ENCODE peak calls at places on chromosomes 4 and X, in ten cellular contexts. One of them, this sample, is unnamed.

GRCh38 chr4:138037716-138038115 is 204.4 kb downstream of the SLC7A11 start:
- DNase-seq in upper lobe of right lung: no peak
- DNase-seq in neural progenitor cell: no peak
- DNase-seq in BJ: peak; percentile 35
- DNase-seq in choroid plexus epithelial cell: peak; percentile 62
- DNase-seq in left lung: no peak
- DNase-seq in type B pancreatic cell: no peak
- DNase-seq in AG04450: peak; percentile 69
- DNase-seq in fibroblast of pulmonary artery: peak; percentile 45
- DNase-seq in glutamatergic neuron: no peak
- DNase-seq in this sample: no peak

GRCh38 chrX:32868524-32868895 is 342.8 kb downstream of the DMD start:
- DNase-seq in fibroblast of pulmonary artery: no peak
- DNase-seq in left lung: no peak
- DNase-seq in AG04450: no peak
- DNase-seq in neural progenitor cell: peak; percentile 6
- DNase-seq in glutamatergic neuron: no peak
- DNase-seq in type B pancreatic cell: no peak
- DNase-seq in choroid plexus epithelial cell: no peak
- DNase-seq in upper lobe of right lung: no peak
- DNase-seq in BJ: no peak
- DNase-seq in this sample: no peak

GRCh38 chr4:1834047-1834769 is 21.7 kb downstream of the LETM1 start:
- DNase-seq in type B pancreatic cell: no peak
- DNase-seq in left lung: no peak
- DNase-seq in BJ: no peak
- DNase-seq in glutamatergic neuron: no peak
- DNase-seq in AG04450: no peak
- DNase-seq in fibroblast of pulmonary artery: no peak
- DNase-seq in neural progenitor cell: no peak
- DNase-seq in upper lobe of right lung: no peak
- DNase-seq in choroid plexus epithelial cell: no peak
- DNase-seq in this sample: no peak

GRCh38 chrX:2430265-2430825 is 70.4 kb downstream of the DHRSX start:
- DNase-seq in upper lobe of right lung: peak; percentile 82
- DNase-seq in neural progenitor cell: no peak
- DNase-seq in choroid plexus epithelial cell: no peak
- DNase-seq in fibroblast of pulmonary artery: no peak
- DNase-seq in left lung: peak; percentile 58
- DNase-seq in type B pancreatic cell: no peak
- DNase-seq in AG04450: no peak
- DNase-seq in glutamatergic neuron: no peak
- DNase-seq in BJ: no peak
- DNase-seq in this sample: no peak

GRCh38 chr4:93228021-93228420 is 600.5 kb upstream of the ATOH1 start:
- DNase-seq in glutamatergic neuron: no peak
- DNase-seq in type B pancreatic cell: no peak
- DNase-seq in neural progenitor cell: no peak
- DNase-seq in BJ: no peak
- DNase-seq in upper lobe of right lung: no peak
- DNase-seq in AG04450: no peak
- DNase-seq in left lung: no peak
- DNase-seq in fibroblast of pulmonary artery: no peak
- DNase-seq in choroid plexus epithelial cell: no peak
- DNase-seq in this sample: no peak

GRCh38 chr4:42371306-42372063 is 25.8 kb upstream of the SHISA3 start:
- DNase-seq in neural progenitor cell: peak; percentile 29
- DNase-seq in type B pancreatic cell: no peak
- DNase-seq in BJ: no peak
- DNase-seq in left lung: no peak
- DNase-seq in AG04450: peak; percentile 24
- DNase-seq in upper lobe of right lung: no peak
- DNase-seq in fibroblast of pulmonary artery: peak; percentile 88
- DNase-seq in choroid plexus epithelial cell: peak; percentile 70
- DNase-seq in glutamatergic neuron: no peak
- DNase-seq in this sample: no peak

GRCh38 chr4:37664696-37665095 is 21.5 kb downstream of the RELL1 start:
- DNase-seq in type B pancreatic cell: no peak
- DNase-seq in glutamatergic neuron: no peak
- DNase-seq in fibroblast of pulmonary artery: no peak
- DNase-seq in choroid plexus epithelial cell: peak; percentile 32
- DNase-seq in left lung: no peak
- DNase-seq in BJ: no peak
- DNase-seq in AG04450: no peak
- DNase-seq in neural progenitor cell: no peak
- DNase-seq in upper lobe of right lung: no peak
- DNase-seq in this sample: no peak

GRCh38 chrX:102154218-102154860 is 1.4 kb downstream of the BEX5 start:
- DNase-seq in upper lobe of right lung: no peak
- DNase-seq in choroid plexus epithelial cell: no peak
- DNase-seq in BJ: no peak
- DNase-seq in glutamatergic neuron: peak; percentile 42
- DNase-seq in type B pancreatic cell: no peak
- DNase-seq in neural progenitor cell: peak; percentile 31
- DNase-seq in AG04450: no peak
- DNase-seq in fibroblast of pulmonary artery: no peak
- DNase-seq in left lung: no peak
- DNase-seq in this sample: peak; percentile 54

GRCh38 chr4:41693629-41694028 is 54.9 kb downstream of the PHOX2B start:
- DNase-seq in type B pancreatic cell: no peak
- DNase-seq in choroid plexus epithelial cell: peak; percentile 72
- DNase-seq in neural progenitor cell: peak; percentile 41
- DNase-seq in glutamatergic neuron: no peak
- DNase-seq in AG04450: peak; percentile 3
- DNase-seq in left lung: no peak
- DNase-seq in BJ: no peak
- DNase-seq in upper lobe of right lung: no peak
- DNase-seq in fibroblast of pulmonary artery: peak; percentile 53
- DNase-seq in this sample: no peak

GRCh38 chr4:6282247-6282646 is 12.6 kb downstream of the WFS1 start:
- DNase-seq in AG04450: no peak
- DNase-seq in fibroblast of pulmonary artery: peak; percentile 52
- DNase-seq in neural progenitor cell: no peak
- DNase-seq in choroid plexus epithelial cell: peak; percentile 58
- DNase-seq in BJ: no peak
- DNase-seq in left lung: no peak
- DNase-seq in glutamatergic neuron: no peak
- DNase-seq in upper lobe of right lung: no peak
- DNase-seq in type B pancreatic cell: no peak
- DNase-seq in this sample: no peak

GRCh38 chr4:89489338-89489771 is 181.8 kb upstream of the GPRIN3 start:
- DNase-seq in choroid plexus epithelial cell: peak; percentile 22
- DNase-seq in fibroblast of pulmonary artery: no peak
- DNase-seq in neural progenitor cell: no peak
- DNase-seq in type B pancreatic cell: no peak
- DNase-seq in upper lobe of right lung: no peak
- DNase-seq in glutamatergic neuron: no peak
- DNase-seq in left lung: no peak
- DNase-seq in AG04450: no peak
- DNase-seq in BJ: no peak
- DNase-seq in this sample: peak; percentile 9

GRCh38 chr4:78057135-78057599 is at the start of gene FRAS1:
- DNase-seq in fibroblast of pulmonary artery: peak; percentile 24
- DNase-seq in left lung: no peak
- DNase-seq in AG04450: no peak
- DNase-seq in upper lobe of right lung: peak; percentile 68
- DNase-seq in glutamatergic neuron: peak; percentile 75
- DNase-seq in BJ: no peak
- DNase-seq in neural progenitor cell: peak; percentile 87
- DNase-seq in type B pancreatic cell: peak; percentile 80
- DNase-seq in choroid plexus epithelial cell: peak; percentile 26
- DNase-seq in this sample: peak; percentile 62

GRCh38 chr4:15469402-15470148 is at the start of gene CC2D2A:
- DNase-seq in AG04450: no peak
- DNase-seq in upper lobe of right lung: no peak
- DNase-seq in choroid plexus epithelial cell: peak; percentile 81
- DNase-seq in type B pancreatic cell: no peak
- DNase-seq in BJ: no peak
- DNase-seq in fibroblast of pulmonary artery: peak; percentile 77
- DNase-seq in neural progenitor cell: peak; percentile 50
- DNase-seq in glutamatergic neuron: peak; percentile 18
- DNase-seq in left lung: peak; percentile 33
- DNase-seq in this sample: peak; percentile 37

GRCh38 chr4:178856139-178856800 is 1414.0 kb upstream of the AGA start:
- DNase-seq in fibroblast of pulmonary artery: no peak
- DNase-seq in BJ: no peak
- DNase-seq in type B pancreatic cell: no peak
- DNase-seq in neural progenitor cell: no peak
- DNase-seq in glutamatergic neuron: no peak
- DNase-seq in upper lobe of right lung: no peak
- DNase-seq in left lung: no peak
- DNase-seq in choroid plexus epithelial cell: no peak
- DNase-seq in AG04450: no peak
- DNase-seq in this sample: no peak

GRCh38 chr4:48341776-48342558 is 638 bp downstream of the SLAIN2 start:
- DNase-seq in choroid plexus epithelial cell: peak; percentile 57
- DNase-seq in left lung: peak; percentile 69
- DNase-seq in BJ: no peak
- DNase-seq in type B pancreatic cell: peak; percentile 80
- DNase-seq in fibroblast of pulmonary artery: peak; percentile 27
- DNase-seq in upper lobe of right lung: peak; percentile 83
- DNase-seq in neural progenitor cell: peak; percentile 86
- DNase-seq in glutamatergic neuron: peak; percentile 82
- DNase-seq in AG04450: no peak
- DNase-seq in this sample: peak; percentile 68
- TF ChIP-seq CTCF in choroid plexus epithelial cell: no peak
- TF ChIP-seq CTCF in left lung: no peak
- TF ChIP-seq CTCF in BJ: no peak
- TF ChIP-seq CTCF in type B pancreatic cell: peak; percentile 21
- TF ChIP-seq CTCF in fibroblast of pulmonary artery: no peak
- TF ChIP-seq CTCF in upper lobe of right lung: no peak
- TF ChIP-seq CTCF in neural progenitor cell: no peak
- TF ChIP-seq CTCF in glutamatergic neuron: peak; percentile 19
- TF ChIP-seq CTCF in AG04450: no peak
- TF ChIP-seq CTCF in this sample: no peak

GRCh38 chrX:120999413-120999812 is 13.9 kb upstream of the CT47A1 start:
- DNase-seq in BJ: no peak
- DNase-seq in AG04450: no peak
- DNase-seq in left lung: no peak
- DNase-seq in neural progenitor cell: no peak
- DNase-seq in choroid plexus epithelial cell: no peak
- DNase-seq in glutamatergic neuron: no peak
- DNase-seq in type B pancreatic cell: no peak
- DNase-seq in upper lobe of right lung: no peak
- DNase-seq in fibroblast of pulmonary artery: no peak
- DNase-seq in this sample: no peak

DNA sequence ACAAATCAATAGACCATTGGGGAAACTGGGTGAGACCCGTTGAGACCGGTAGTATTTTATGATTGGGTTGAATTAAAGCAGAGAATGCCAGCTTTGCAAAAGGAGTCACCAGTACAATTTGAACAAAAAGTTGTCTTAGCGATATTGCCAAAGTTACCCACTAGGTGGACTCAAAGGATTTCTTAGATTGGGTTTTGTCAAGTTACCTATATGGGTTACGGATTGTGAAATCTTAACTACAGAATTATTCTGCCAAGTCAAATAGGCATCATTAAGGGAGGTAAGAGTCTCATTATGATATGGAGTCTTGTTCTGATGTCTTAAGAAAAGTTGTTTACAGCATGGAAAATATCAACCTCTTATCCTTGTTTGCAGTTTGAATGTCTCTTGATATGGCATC is 15.0 kb upstream of the CT47A1 start:
- DNase-seq in AG04450: no peak
- DNase-seq in left lung: no peak
- DNase-seq in fibroblast of pulmonary artery: peak; percentile 59
- DNase-seq in choroid plexus epithelial cell: peak; percentile 41
- DNase-seq in neural progenitor cell: peak; percentile 13
- DNase-seq in upper lobe of right lung: no peak
- DNase-seq in BJ: no peak
- DNase-seq in glutamatergic neuron: no peak
- DNase-seq in type B pancreatic cell: no peak
- DNase-seq in this sample: no peak
- TF ChIP-seq CTCF in AG04450: no peak
- TF ChIP-seq CTCF in left lung: no peak
- TF ChIP-seq CTCF in fibroblast of pulmonary artery: peak; percentile 40
- TF ChIP-seq CTCF in choroid plexus epithelial cell: peak; percentile 35
- TF ChIP-seq CTCF in neural progenitor cell: peak; percentile 41
- TF ChIP-seq CTCF in upper lobe of right lung: peak; percentile 14
- TF ChIP-seq CTCF in BJ: peak; percentile 2
- TF ChIP-seq CTCF in glutamatergic neuron: peak; percentile 20
- TF ChIP-seq CTCF in type B pancreatic cell: peak; percentile 60
- TF ChIP-seq CTCF in this sample: no peak

GRCh38 chrX:8755116-8755515 is 23.2 kb upstream of the ANOS1 start:
- DNase-seq in AG04450: no peak
- DNase-seq in BJ: no peak
- DNase-seq in type B pancreatic cell: no peak
- DNase-seq in glutamatergic neuron: peak; percentile 21
- DNase-seq in choroid plexus epithelial cell: no peak
- DNase-seq in upper lobe of right lung: no peak
- DNase-seq in left lung: no peak
- DNase-seq in fibroblast of pulmonary artery: no peak
- DNase-seq in neural progenitor cell: peak; percentile 11
- DNase-seq in this sample: peak; percentile 6
- TF ChIP-seq CTCF in AG04450: peak; percentile 8
- TF ChIP-seq CTCF in BJ: no peak
- TF ChIP-seq CTCF in type B pancreatic cell: peak; percentile 48
- TF ChIP-seq CTCF in glutamatergic neuron: no peak
- TF ChIP-seq CTCF in choroid plexus epithelial cell: peak; percentile 33
- TF ChIP-seq CTCF in upper lobe of right lung: no peak
- TF ChIP-seq CTCF in left lung: no peak
- TF ChIP-seq CTCF in fibroblast of pulmonary artery: no peak
- TF ChIP-seq CTCF in neural progenitor cell: peak; percentile 39
- TF ChIP-seq CTCF in this sample: no peak

GRCh38 chr4:145891958-145892357 is 46.7 kb downstream of the ZNF827 start:
- DNase-seq in upper lobe of right lung: no peak
- DNase-seq in BJ: no peak
- DNase-seq in AG04450: no peak
- DNase-seq in glutamatergic neuron: no peak
- DNase-seq in type B pancreatic cell: no peak
- DNase-seq in choroid plexus epithelial cell: no peak
- DNase-seq in left lung: no peak
- DNase-seq in fibroblast of pulmonary artery: no peak
- DNase-seq in neural progenitor cell: no peak
- DNase-seq in this sample: peak; percentile 9
- TF ChIP-seq CTCF in upper lobe of right lung: no peak
- TF ChIP-seq CTCF in BJ: no peak
- TF ChIP-seq CTCF in AG04450: no peak
- TF ChIP-seq CTCF in glutamatergic neuron: no peak
- TF ChIP-seq CTCF in type B pancreatic cell: no peak
- TF ChIP-seq CTCF in choroid plexus epithelial cell: no peak
- TF ChIP-seq CTCF in left lung: no peak
- TF ChIP-seq CTCF in fibroblast of pulmonary artery: no peak
- TF ChIP-seq CTCF in neural progenitor cell: peak; percentile 37
- TF ChIP-seq CTCF in this sample: no peak

DNA sequence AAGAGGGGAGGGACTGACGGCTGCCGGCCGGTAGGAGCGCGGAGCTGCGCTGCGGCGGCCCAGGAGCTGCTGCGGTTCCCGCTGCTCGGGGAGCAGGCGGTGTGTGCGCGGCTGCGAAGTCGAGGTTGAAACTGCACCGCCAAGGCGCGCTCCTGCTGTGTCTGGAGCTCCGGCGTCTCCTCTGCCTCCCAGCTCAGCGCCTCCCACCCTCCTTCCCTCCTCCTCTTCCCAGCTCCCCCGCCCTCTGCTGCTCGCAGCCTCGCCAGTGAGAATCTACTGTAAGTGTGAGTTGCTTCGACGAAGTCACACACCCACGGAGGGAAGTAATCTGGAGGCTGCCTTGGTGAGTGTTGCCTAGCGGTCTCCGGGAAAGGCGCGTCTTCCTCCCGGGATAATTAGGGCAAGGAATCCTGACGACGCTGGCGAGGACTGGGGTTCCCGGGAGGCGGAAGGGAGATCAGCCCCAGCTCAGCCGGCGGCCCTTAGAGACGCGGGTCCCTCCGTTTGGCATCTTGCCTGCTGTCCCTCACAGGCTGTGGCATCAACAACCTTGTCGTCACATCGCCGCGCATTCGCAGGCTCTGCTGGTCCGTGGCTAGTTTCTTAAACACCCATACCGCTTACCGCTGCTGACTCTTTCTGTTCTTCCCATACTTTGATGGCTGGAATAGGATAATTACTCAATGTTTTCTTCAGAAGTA is at the start of gene EPHA5:
- DNase-seq in type B pancreatic cell: peak; percentile 77
- DNase-seq in BJ: no peak
- DNase-seq in glutamatergic neuron: peak; percentile 91
- DNase-seq in neural progenitor cell: peak; percentile 89
- DNase-seq in choroid plexus epithelial cell: peak; percentile 90
- DNase-seq in left lung: peak; percentile 46
- DNase-seq in AG04450: peak; percentile 21
- DNase-seq in upper lobe of right lung: peak; percentile 72
- DNase-seq in fibroblast of pulmonary artery: peak; percentile 91
- DNase-seq in this sample: peak; percentile 67
- TF ChIP-seq CTCF in type B pancreatic cell: peak; percentile 70
- TF ChIP-seq CTCF in BJ: peak; percentile 16
- TF ChIP-seq CTCF in glutamatergic neuron: peak; percentile 33
- TF ChIP-seq CTCF in neural progenitor cell: peak; percentile 34
- TF ChIP-seq CTCF in choroid plexus epithelial cell: peak; percentile 29
- TF ChIP-seq CTCF in left lung: no peak
- TF ChIP-seq CTCF in AG04450: peak; percentile 35
- TF ChIP-seq CTCF in upper lobe of right lung: no peak
- TF ChIP-seq CTCF in fibroblast of pulmonary artery: peak; percentile 12
- TF ChIP-seq CTCF in this sample: no peak

This sample was measured in endothelial cell.